ENCODE peak calls at places on chromosome 4, in four cellular contexts. One of them, this sample, is unnamed.

GRCh38 chr4:6991771-6992557 is 51.2 kb upstream of the TADA2B start:
- DNase-seq in K562: no peak
- DNase-seq in HepG2: no peak
- DNase-seq in GM12878: no peak
- DNase-seq in this sample: peak; percentile 38

GRCh38 chr4:55808187-55808586 is 11.4 kb upstream of the EXOC1L start:
- DNase-seq in HepG2: no peak
- DNase-seq in GM12878: no peak
- DNase-seq in K562: no peak
- DNase-seq in this sample: peak; percentile 44

GRCh38 chr4:18051281-18051680 is 29.7 kb upstream of the LCORL start:
- DNase-seq in GM12878: no peak
- DNase-seq in HepG2: no peak
- DNase-seq in K562: no peak
- DNase-seq in this sample: no peak

GRCh38 chr4:100008048-100008447 is 58.0 kb upstream of the H2AZ1 start:
- DNase-seq in HepG2: no peak
- DNase-seq in K562: no peak
- DNase-seq in GM12878: no peak
- DNase-seq in this sample: no peak

GRCh38 chr4:186630128-186630527 is 74.8 kb upstream of the MTNR1A start:
- DNase-seq in K562: no peak
- DNase-seq in HepG2: no peak
- DNase-seq in GM12878: no peak
- DNase-seq in this sample: no peak

GRCh38 chr4:108044951-108045686 is 55.4 kb downstream of the HADH start:
- DNase-seq in K562: no peak
- DNase-seq in GM12878: no peak
- DNase-seq in HepG2: no peak
- DNase-seq in this sample: no peak

GRCh38 chr4:54800831-54801530 is 143.2 kb downstream of the KIT start:
- DNase-seq in K562: no peak
- DNase-seq in HepG2: no peak
- DNase-seq in GM12878: no peak
- DNase-seq in this sample: no peak

GRCh38 chr4:180058731-180059215 is 2184.4 kb upstream of the TENM3 start:
- DNase-seq in K562: no peak
- DNase-seq in HepG2: no peak
- DNase-seq in GM12878: no peak
- DNase-seq in this sample: peak; percentile 63

GRCh38 chr4:85243857-85244256 is 231.1 kb upstream of the ARHGAP24 start:
- DNase-seq in HepG2: no peak
- DNase-seq in GM12878: no peak
- DNase-seq in K562: no peak
- DNase-seq in this sample: peak; percentile 4

GRCh38 chr4:144967161-144967560 is 130.8 kb downstream of the ANAPC10 start:
- DNase-seq in GM12878: no peak
- DNase-seq in K562: no peak
- DNase-seq in HepG2: no peak
- DNase-seq in this sample: no peak

GRCh38 chr4:144968606-144969005 is 129.4 kb downstream of the ANAPC10 start:
- DNase-seq in K562: no peak
- DNase-seq in HepG2: no peak
- DNase-seq in GM12878: no peak
- DNase-seq in this sample: no peak

GRCh38 chr4:144975718-144976117 is 122.3 kb downstream of the ANAPC10 start:
- DNase-seq in GM12878: no peak
- DNase-seq in K562: no peak
- DNase-seq in HepG2: no peak
- DNase-seq in this sample: no peak

GRCh38 chr4:144969793-144970192 is 128.2 kb downstream of the ANAPC10 start:
- DNase-seq in K562: no peak
- DNase-seq in HepG2: no peak
- DNase-seq in GM12878: no peak
- DNase-seq in this sample: no peak

GRCh38 chr4:144970597-144970996 is 127.4 kb downstream of the ANAPC10 start:
- DNase-seq in GM12878: peak; percentile 63
- DNase-seq in HepG2: no peak
- DNase-seq in K562: no peak
- DNase-seq in this sample: no peak
- TF ChIP-seq RFX5 in GM12878: no peak
- TF ChIP-seq RFX5 in HepG2: no peak
- TF ChIP-seq RFX5 in K562: no peak
- TF ChIP-seq RFX5 in this sample: no peak

GRCh38 chr4:76365636-76366035 is 55.3 kb downstream of the CCDC158 start:
- DNase-seq in GM12878: no peak
- DNase-seq in HepG2: no peak
- DNase-seq in K562: no peak
- DNase-seq in this sample: no peak
- TF ChIP-seq GABPA in GM12878: no peak
- TF ChIP-seq GABPA in HepG2: no peak
- TF ChIP-seq GABPA in K562: no peak
- TF ChIP-seq GABPA in this sample: no peak

DNA sequence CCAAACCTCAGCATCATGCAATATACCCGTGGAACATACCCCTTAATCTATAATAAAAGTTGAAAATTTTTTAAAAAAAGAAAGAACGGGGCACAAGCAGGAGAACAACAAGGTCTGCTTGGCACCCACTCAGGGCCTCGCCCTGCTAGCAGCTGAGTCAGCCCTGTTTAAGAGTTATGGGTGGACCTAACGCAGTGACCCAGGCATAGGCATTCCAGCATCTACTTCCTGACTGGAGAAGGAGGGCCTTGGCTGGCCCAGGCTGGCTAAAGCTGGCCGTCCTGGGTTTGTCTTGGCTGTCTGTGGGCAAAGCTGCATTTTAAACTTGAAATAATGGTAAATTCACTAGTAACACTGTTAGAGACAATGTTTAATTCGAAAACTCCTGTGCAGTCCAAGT is 236.7 kb upstream of the PGRMC2 start:
- DNase-seq in GM12878: no peak
- DNase-seq in K562: no peak
- DNase-seq in HepG2: no peak
- DNase-seq in this sample: no peak
- TF ChIP-seq MXI1 in GM12878: no peak
- TF ChIP-seq MXI1 in K562: no peak
- TF ChIP-seq MXI1 in HepG2: no peak
- TF ChIP-seq MXI1 in this sample: no peak

DNA sequence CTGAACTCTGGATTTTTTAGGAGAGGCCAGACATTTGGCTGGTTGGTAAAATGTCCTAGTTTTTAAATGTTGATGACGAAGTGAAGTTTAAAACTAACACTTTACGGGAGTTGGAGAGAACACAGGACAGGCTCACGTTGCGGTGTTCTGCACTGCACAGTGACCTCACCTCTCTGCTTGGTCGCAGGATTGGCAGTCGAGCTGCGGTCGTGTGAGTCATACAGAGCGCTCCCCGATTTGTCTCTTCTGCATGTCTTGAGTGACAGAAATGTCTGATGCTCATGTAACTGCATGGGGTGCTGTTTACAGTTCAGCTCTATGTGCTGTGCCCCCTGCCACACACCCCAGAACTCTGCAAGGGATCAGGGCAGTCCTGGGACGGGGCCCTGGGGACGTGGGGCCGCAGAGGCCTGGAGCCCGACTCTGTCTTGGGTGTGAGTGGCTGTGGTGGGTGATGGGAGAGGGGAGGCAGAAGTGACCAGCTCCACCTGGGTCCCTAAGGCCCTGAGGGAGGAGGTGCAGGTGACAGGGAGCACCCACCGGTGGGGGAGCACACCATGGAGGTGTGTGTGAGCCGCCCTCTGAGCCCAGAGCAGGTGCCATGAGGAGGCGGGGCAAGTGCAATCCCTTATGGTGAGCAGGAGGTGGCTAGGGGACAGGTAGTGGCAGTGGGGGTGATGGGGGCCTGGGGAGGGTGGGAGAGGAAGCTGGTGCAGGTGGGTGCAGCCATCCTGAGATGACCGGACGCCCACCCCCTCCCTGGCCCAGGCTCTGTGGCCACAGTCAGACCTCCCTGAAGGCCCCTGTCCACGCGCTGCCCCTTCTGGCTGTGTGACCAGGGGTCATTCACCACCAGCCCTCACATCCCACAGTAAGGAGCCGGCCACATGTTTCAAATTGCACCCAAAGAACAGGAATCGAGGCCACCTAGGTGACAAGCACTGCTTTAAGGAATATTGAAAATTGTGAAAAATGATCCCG is 77.9 kb upstream of the ADRA2C start:
- DNase-seq in HepG2: no peak
- DNase-seq in K562: no peak
- DNase-seq in GM12878: no peak
- DNase-seq in this sample: no peak
- TF ChIP-seq RFX5 in HepG2: no peak
- TF ChIP-seq RFX5 in K562: no peak
- TF ChIP-seq RFX5 in GM12878: no peak
- TF ChIP-seq RFX5 in this sample: no peak

GRCh38 chr4:82515705-82516104 is 46.1 kb downstream of the TMEM150C start:
- DNase-seq in K562: no peak
- DNase-seq in HepG2: no peak
- DNase-seq in GM12878: no peak
- DNase-seq in this sample: no peak
- TF ChIP-seq GABPA in K562: no peak
- TF ChIP-seq GABPA in HepG2: no peak
- TF ChIP-seq GABPA in GM12878: no peak
- TF ChIP-seq GABPA in this sample: no peak

GRCh38 chr4:175509320-175509719 is 302.7 kb downstream of the GPM6A start:
- DNase-seq in HepG2: peak; percentile 12
- DNase-seq in K562: no peak
- DNase-seq in GM12878: no peak
- DNase-seq in this sample: no peak

GRCh38 chr4:175499735-175500352 is 312.2 kb downstream of the GPM6A start:
- DNase-seq in K562: no peak
- DNase-seq in HepG2: no peak
- DNase-seq in GM12878: no peak
- DNase-seq in this sample: no peak

DNA sequence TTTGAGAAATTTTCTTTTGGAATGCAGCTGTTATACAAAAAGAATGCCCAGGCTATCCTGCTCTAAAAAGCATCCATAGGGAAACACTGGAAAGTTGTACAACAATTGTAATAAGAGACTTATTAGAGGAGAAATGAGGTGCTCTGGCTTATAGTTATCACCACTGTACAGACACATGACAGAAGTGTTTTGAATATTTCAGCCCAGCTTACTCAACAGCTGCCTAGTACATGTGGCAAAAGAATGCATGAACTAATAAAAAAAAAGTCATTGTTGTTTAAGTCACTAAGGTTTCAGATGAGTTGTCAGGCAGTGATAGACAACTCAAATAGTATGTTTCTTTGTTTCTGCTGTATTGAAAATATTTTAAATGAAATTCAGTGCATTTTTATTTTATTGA is 307.7 kb downstream of the GPM6A start:
- DNase-seq in K562: no peak
- DNase-seq in HepG2: no peak
- DNase-seq in GM12878: no peak
- DNase-seq in this sample: no peak
- TF ChIP-seq MXI1 in K562: no peak
- TF ChIP-seq MXI1 in HepG2: no peak
- TF ChIP-seq MXI1 in GM12878: no peak
- TF ChIP-seq MXI1 in this sample: no peak

GRCh38 chr4:103934178-103934789 is 214.5 kb upstream of the TACR3 start:
- DNase-seq in K562: peak; percentile 26
- DNase-seq in GM12878: no peak
- DNase-seq in HepG2: peak; percentile 41
- DNase-seq in this sample: peak; percentile 33
- TF ChIP-seq RFX5 in K562: no peak
- TF ChIP-seq RFX5 in GM12878: no peak
- TF ChIP-seq RFX5 in HepG2: no peak
- TF ChIP-seq RFX5 in this sample: no peak

DNA sequence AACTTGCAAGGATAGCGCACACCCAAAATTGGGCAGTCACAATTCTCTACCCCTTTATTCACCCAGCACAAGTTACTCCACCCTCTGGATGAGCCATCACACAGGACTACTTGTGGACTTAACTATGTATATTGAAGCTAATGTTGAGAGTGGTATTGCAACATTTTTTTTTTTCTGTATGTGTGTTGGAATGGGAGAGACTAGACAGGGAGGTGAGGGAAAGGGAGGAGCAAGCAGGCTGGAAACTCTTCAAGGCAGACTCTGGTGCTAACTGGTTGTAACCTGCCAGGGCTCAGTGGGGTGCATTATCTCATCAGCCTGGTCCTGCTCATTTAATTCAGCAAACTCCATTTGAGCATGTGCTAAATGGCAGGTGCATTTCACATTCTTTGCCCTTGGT is 18.4 kb upstream of the CWH43 start:
- DNase-seq in HepG2: no peak
- DNase-seq in K562: no peak
- DNase-seq in GM12878: no peak
- DNase-seq in this sample: no peak
- TF ChIP-seq GABPA in HepG2: no peak
- TF ChIP-seq GABPA in K562: no peak
- TF ChIP-seq GABPA in GM12878: no peak
- TF ChIP-seq GABPA in this sample: no peak

DNA sequence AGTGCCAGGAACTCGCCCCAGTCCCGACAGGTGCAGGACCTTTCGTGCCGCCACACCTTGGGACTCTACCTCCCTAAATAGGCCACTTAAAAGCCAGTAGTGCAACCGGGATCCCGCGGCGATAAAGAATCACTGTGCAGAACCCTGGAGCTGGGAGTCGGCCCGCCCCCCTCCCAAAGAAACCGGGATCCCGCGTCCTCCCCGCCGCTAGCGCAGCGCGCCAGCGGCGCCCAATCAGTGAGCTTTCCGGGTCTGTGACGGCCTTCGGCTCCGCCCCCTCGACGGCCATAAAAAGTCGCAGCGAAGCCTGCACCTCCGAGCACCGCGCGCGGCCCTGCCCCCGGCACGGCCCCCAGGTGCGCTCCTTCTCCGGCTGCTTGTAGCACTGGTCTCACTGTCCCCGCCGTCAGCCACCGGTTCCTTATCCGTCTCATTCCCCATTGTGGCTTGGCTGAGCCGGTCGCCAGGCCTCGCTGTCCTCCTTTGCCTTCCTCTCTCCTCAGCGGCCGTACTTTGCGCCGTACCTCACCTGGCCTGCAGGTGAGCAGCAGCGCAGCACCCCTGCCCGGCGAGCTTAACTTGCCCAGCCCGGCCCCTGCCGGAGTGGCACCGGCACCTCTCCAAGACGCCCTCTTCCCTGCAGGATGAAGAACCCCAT is at the start of gene LRAT:
- DNase-seq in HepG2: no peak
- DNase-seq in GM12878: no peak
- DNase-seq in K562: peak; percentile 50
- DNase-seq in this sample: peak; percentile 68
- TF ChIP-seq MXI1 in HepG2: no peak
- TF ChIP-seq MXI1 in GM12878: no peak
- TF ChIP-seq MXI1 in K562: no peak
- TF ChIP-seq MXI1 in this sample: no peak

GRCh38 chr4:35342833-35343232 is 901.5 kb downstream of the ARAP2 start:
- DNase-seq in GM12878: no peak
- DNase-seq in HepG2: no peak
- DNase-seq in K562: no peak
- DNase-seq in this sample: no peak
- TF ChIP-seq RFX5 in GM12878: no peak
- TF ChIP-seq RFX5 in HepG2: no peak
- TF ChIP-seq RFX5 in K562: no peak
- TF ChIP-seq RFX5 in this sample: no peak

This sample was measured in SK-N-SH.